ENCODE peak calls at places on chromosomes 5 and 9, in seven cellular contexts. D is lung, X is brain microvascular endothelial cell, R is endothelial cell of umbilical vein, B is iPS DF 6.9, K is mesendoderm, M is mammary epithelial cell. N is an unnamed sample.

GRCh38 chr5:95924720-95925119 is 36.9 kb downstream of the ELL2 start:
- DNase-seq in D (no peak), X (no peak), M (peak; percentile 72), R (no peak), K (no peak), B (no peak), N (no peak)

GRCh38 chr9:97802276-97802675 is 50.8 kb upstream of the FOXE1 start:
- DNase-seq in X (peak; percentile 65), R (no peak), K (peak; percentile 76), M (peak; percentile 84), D (no peak), B (no peak), N (peak; percentile 58)

GRCh38 chr9:83544002-83544698 is 5.9 kb upstream of the FRMD3 start:
- DNase-seq in R (peak; percentile 65), M (peak; percentile 68), B (no peak), K (peak; percentile 91), X (peak; percentile 57), D (no peak), N (peak; percentile 44)

GRCh38 chr5:52134013-52134650 is 653.6 kb upstream of the ITGA1 start:
- DNase-seq in K (no peak), D (no peak), M (no peak), X (no peak), R (peak; percentile 59), B (no peak), N (no peak)

GRCh38 chr5:82018462-82018861 is 46.6 kb downstream of the ATG10 start:
- DNase-seq in K (no peak), X (no peak), R (no peak), D (no peak), B (no peak), M (no peak), N (no peak)

GRCh38 chr5:141050622-141051525 is at the start of gene PCDHB1:
- DNase-seq in R (no peak), M (peak; percentile 14), B (no peak), X (no peak), D (no peak), K (peak; percentile 57), N (no peak)

GRCh38 chr9:114791312-114791711 is 14.5 kb downstream of the TNFSF15 start:
- DNase-seq in M (no peak), K (no peak), R (no peak), X (no peak), D (no peak), B (no peak), N (no peak)

GRCh38 chr5:181207214-181207959 is 2.4 kb upstream of the TRIM7 start:
- DNase-seq in D (peak; percentile 67), X (peak; percentile 95), K (peak; percentile 90), M (peak; percentile 91), R (peak; percentile 93), B (no peak), N (peak; percentile 90)

GRCh38 chr5:66742083-66742895 is 146.1 kb downstream of the MAST4 start:
- DNase-seq in D (peak; percentile 65), B (no peak), M (no peak), X (peak; percentile 3), K (peak; percentile 35), R (no peak), N (no peak)

GRCh38 chr5:99453181-99453580 is 524.4 kb upstream of the CHD1 start:
- DNase-seq in D (no peak), X (no peak), K (no peak), R (no peak), B (no peak), M (no peak), N (no peak)

GRCh38 chr9:105681313-105681712 is 13.0 kb upstream of the TMEM38B start:
- DNase-seq in D (no peak), K (no peak), B (no peak), X (no peak), R (no peak), M (no peak), N (no peak)

GRCh38 chr5:160188968-160189319 is 40.4 kb upstream of the FABP6 start:
- DNase-seq in B (no peak), K (no peak), X (no peak), D (no peak), R (no peak), M (no peak), N (no peak)

GRCh38 chr5:170960567-170960966 is 98.7 kb downstream of the RANBP17 start:
- DNase-seq in R (no peak), M (no peak), K (no peak), X (peak; percentile 18), D (no peak), B (no peak), N (no peak)

GRCh38 chr9:4062966-4063365 is 236.9 kb downstream of the GLIS3 start:
- DNase-seq in D (no peak), M (peak; percentile 51), X (peak; percentile 45), K (no peak), R (no peak), B (no peak), N (no peak)

GRCh38 chr5:101430551-101430950 is 527.5 kb upstream of the ST8SIA4 start:
- DNase-seq in K (no peak), X (no peak), D (no peak), B (no peak), M (no peak), R (no peak), N (no peak)

GRCh38 chr9:105142406-105143092 is 101.9 kb upstream of the SLC44A1 start:
- DNase-seq in M (no peak), R (no peak), B (no peak), D (no peak), X (peak; percentile 64), K (no peak), N (peak; percentile 29)

GRCh38 chr9:93294011-93294410 is 110.1 kb downstream of the WNK2 start:
- DNase-seq in R (no peak), D (no peak), K (no peak), M (no peak), X (no peak), B (no peak), N (no peak)

GRCh38 chr5:20572560-20572959 is 584.6 kb upstream of the CDH18 start:
- DNase-seq in B (no peak), K (peak; percentile 35), X (no peak), D (no peak), M (peak; percentile 89), R (peak; percentile 1), N (no peak)

GRCh38 chr9:37617161-37617560 is 24.8 kb upstream of the TOMM5 start:
- DNase-seq in M (no peak), K (no peak), R (no peak), D (no peak), B (no peak), X (no peak), N (no peak)

GRCh38 chr9:19085295-19085694 is 17.4 kb downstream of the HAUS6 start:
- DNase-seq in X (no peak), K (peak; percentile 59), R (peak; percentile 19), D (no peak), M (no peak), B (peak; percentile 9), N (no peak)

GRCh38 chr5:125583291-125583690 is 836.9 kb upstream of the ZNF608 start:
- DNase-seq in B (no peak), R (no peak), K (no peak), D (no peak), X (no peak), M (no peak), N (peak; percentile 20)

DNA sequence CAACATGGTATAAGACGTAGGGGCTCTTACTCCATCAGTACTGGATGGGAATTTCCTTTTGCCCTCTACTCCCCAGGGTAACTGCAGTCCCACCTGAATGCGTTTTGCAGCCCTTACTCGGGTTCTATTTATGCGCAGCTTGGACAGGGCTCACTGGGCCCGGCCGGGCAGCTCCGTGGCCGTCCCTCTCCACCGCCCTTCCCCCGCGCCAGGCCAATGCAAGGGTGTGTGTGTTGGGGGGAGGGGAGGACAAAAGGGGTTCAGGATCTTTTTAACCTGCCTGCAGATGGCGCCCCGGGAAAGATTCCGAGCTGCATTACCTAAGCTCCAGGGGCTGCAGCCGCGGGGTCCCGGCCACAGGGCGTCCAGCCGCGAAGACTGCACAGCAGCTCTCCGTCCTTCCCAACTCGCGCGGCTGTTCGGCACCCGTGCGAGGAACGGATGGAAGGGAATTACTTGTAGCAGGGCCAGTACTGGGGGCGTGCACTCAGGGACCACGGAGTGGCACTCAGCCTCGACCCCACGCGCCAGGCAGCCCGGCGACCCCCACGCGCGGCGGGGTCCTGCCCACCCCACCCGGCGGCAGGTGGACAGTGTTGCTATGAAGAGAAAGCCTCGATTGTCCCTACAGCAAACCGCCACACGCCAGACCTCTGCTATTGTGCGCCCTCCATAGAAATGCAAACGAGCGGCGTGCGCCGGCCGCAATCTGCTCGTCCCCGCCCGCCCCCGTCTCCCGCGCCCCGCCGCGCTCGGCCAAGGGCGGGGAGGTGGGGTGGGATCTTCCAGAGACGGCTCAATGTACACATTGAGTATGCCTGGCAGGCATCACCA is 966 bp upstream of the GADD45G start:
- DNase-seq in X (no peak), R (peak; percentile 32), D (peak; percentile 71), M (peak; percentile 39), K (peak; percentile 92), B (no peak), N (peak; percentile 35)
- H3K4me3 ChIP-seq in X (peak overlapping the region; percentile 54), R (peak overlapping the region; percentile 12), D (no peak overlapping the region), M (peak overlapping the region; percentile 31), K (no peak overlapping the region), B (peak overlapping the region; percentile 33), N (peak overlapping the region; percentile 21)

DNA sequence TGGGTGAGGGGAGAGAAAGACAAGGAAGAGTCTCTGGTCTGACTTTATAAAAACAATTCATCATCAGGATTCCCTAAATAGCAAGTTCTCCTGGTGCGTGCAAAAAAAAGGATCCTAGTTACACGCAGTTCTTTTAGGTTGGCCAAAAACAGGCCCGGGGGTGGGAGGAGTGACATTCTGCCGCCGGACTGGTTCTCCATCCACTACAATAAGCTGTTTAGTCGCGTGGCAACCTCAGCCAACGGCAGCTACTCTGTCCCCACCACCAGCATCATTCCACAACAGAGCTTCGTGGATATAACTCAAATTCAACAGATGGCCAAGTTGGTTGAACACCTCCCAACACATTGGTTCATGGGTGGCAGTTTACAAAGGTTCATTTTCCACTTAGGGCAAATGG is 2.9 kb upstream of the FAM163B start:
- DNase-seq in K (no peak), D (no peak), B (no peak), R (no peak), M (no peak), X (no peak), N (no peak)
- H3K27me3 ChIP-seq in K (peaks cover 4% of the 10 kb centered on the region), D (peaks cover 9% of the 10 kb centered on the region), B (peaks cover 5% of the 10 kb centered on the region), R (no peaks in the 10 kb centered on the region), M (peaks cover 24% of the 10 kb centered on the region), X (peaks cover 63% of the 10 kb centered on the region), N (peaks cover 68% of the 10 kb centered on the region)

GRCh38 chr5:93578179-93578812 is 2.7 kb downstream of the NR2F1-AS1 start:
- DNase-seq in R (no peak), K (no peak), X (no peak), M (no peak), B (no peak), D (no peak), N (no peak)
- H3K4me3 ChIP-seq in R (no peak overlapping the region), K (no peak overlapping the region), X (peak overlapping the region; percentile 68), M (no peak overlapping the region), B (no peak overlapping the region), D (no peak overlapping the region), N (no peak overlapping the region)

DNA sequence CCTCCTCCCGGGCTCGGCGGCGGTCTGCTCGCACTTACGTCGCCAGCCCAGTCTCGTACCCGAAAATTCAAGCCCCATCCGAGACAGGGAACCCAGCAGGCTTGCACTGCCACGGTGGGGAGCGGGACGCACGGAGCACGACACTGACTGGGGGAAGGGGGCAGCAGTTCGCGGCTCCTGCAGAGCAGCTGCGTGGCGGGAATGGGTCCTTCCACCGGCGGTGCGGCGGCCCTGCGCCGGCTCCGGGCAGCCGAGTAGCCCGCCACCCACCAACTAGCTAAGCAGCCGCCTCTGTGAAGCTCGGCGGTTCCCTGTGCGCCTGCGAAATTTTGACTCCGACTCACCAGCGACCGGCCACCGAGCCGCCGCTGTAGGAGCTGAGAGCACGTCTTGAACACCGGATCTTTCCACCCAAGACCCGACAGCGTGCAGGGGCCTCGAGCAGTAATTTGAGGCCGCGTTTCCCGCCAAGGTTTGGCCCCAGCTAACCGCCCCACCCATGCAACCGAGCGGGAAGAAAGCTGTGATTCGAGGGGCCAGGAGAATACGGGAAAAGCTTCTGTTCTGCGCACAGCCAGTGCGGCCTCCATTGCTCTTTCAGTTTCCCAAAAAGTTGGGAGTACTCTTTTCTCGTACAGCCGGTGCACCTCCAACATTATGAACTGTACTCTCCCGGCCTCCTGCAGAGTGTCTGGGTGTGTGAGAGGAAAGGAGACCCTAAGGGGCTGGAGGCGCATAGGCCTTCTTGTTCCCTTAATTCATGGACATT is 3.7 kb downstream of the MCIDAS start:
- DNase-seq in K (peak; percentile 57), B (no peak), M (no peak), D (no peak), X (no peak), R (no peak), N (no peak)
- H3K27me3 ChIP-seq in K (peaks cover 64% of the 10 kb centered on the region), B (peaks cover 74% of the 10 kb centered on the region), M (no peaks in the 10 kb centered on the region), D (peaks cover 14% of the 10 kb centered on the region), X (peaks cover 91% of the 10 kb centered on the region), R (peaks cover 65% of the 10 kb centered on the region), N (no peaks in the 10 kb centered on the region)